ENCODE peak calls at places on chromosomes 12 and 14, in seven cellular contexts. One of them, this sample, is unnamed.

GRCh38 chr14:37698840-37699777 is 103.7 kb downstream of the TTC6 start:
- DNase-seq in NCI-H748 treated with DMSO at 0.1 percent for 48 hours: no peak
- DNase-seq in T follicular helper cell: no peak
- DNase-seq in breast epithelium: no peak
- DNase-seq in activated T-cell treated with anti-CD3 and anti-CD28 coated beads, Interleukin-2, amount 50 U/mL, for 4 hours: no peak
- DNase-seq in GM20000: no peak
- DNase-seq in Daoy: no peak
- DNase-seq in this sample: no peak

GRCh38 chr12:53505555-53506449 is 1.5 kb downstream of the NPFF start:
- DNase-seq in Daoy: peak; percentile 28
- DNase-seq in NCI-H748 treated with DMSO at 0.1 percent for 48 hours: no peak
- DNase-seq in GM20000: no peak
- DNase-seq in breast epithelium: no peak
- DNase-seq in activated T-cell treated with anti-CD3 and anti-CD28 coated beads, Interleukin-2, amount 50 U/mL, for 4 hours: no peak
- DNase-seq in T follicular helper cell: no peak
- DNase-seq in this sample: no peak

GRCh38 chr12:87155616-87156015 is 873.6 kb downstream of the C12orf50 start:
- DNase-seq in NCI-H748 treated with DMSO at 0.1 percent for 48 hours: no peak
- DNase-seq in activated T-cell treated with anti-CD3 and anti-CD28 coated beads, Interleukin-2, amount 50 U/mL, for 4 hours: no peak
- DNase-seq in GM20000: no peak
- DNase-seq in T follicular helper cell: no peak
- DNase-seq in Daoy: no peak
- DNase-seq in breast epithelium: no peak
- DNase-seq in this sample: no peak

GRCh38 chr12:1553987-1554982 is 40.1 kb downstream of the FBXL14 start:
- DNase-seq in breast epithelium: no peak
- DNase-seq in Daoy: no peak
- DNase-seq in NCI-H748 treated with DMSO at 0.1 percent for 48 hours: no peak
- DNase-seq in GM20000: peak; percentile 87
- DNase-seq in activated T-cell treated with anti-CD3 and anti-CD28 coated beads, Interleukin-2, amount 50 U/mL, for 4 hours: no peak
- DNase-seq in T follicular helper cell: no peak
- DNase-seq in this sample: no peak

GRCh38 chr12:49683604-49684309 is 23.4 kb downstream of the FMNL3 start:
- DNase-seq in Daoy: no peak
- DNase-seq in GM20000: no peak
- DNase-seq in breast epithelium: no peak
- DNase-seq in activated T-cell treated with anti-CD3 and anti-CD28 coated beads, Interleukin-2, amount 50 U/mL, for 4 hours: no peak
- DNase-seq in T follicular helper cell: no peak
- DNase-seq in NCI-H748 treated with DMSO at 0.1 percent for 48 hours: no peak
- DNase-seq in this sample: no peak

GRCh38 chr12:62933871-62934798 is 815 bp downstream of the PPM1H start:
- DNase-seq in Daoy: peak; percentile 61
- DNase-seq in GM20000: peak; percentile 73
- DNase-seq in T follicular helper cell: no peak
- DNase-seq in activated T-cell treated with anti-CD3 and anti-CD28 coated beads, Interleukin-2, amount 50 U/mL, for 4 hours: no peak
- DNase-seq in NCI-H748 treated with DMSO at 0.1 percent for 48 hours: peak; percentile 27
- DNase-seq in breast epithelium: no peak
- DNase-seq in this sample: no peak

GRCh38 chr12:53123578-53124351 is 20.5 kb downstream of the SOAT2 start:
- DNase-seq in GM20000: peak; percentile 21
- DNase-seq in T follicular helper cell: no peak
- DNase-seq in NCI-H748 treated with DMSO at 0.1 percent for 48 hours: no peak
- DNase-seq in Daoy: peak; percentile 51
- DNase-seq in breast epithelium: no peak
- DNase-seq in activated T-cell treated with anti-CD3 and anti-CD28 coated beads, Interleukin-2, amount 50 U/mL, for 4 hours: no peak
- DNase-seq in this sample: no peak

GRCh38 chr12:75834591-75834990 is 197.0 kb downstream of the PHLDA1 start:
- DNase-seq in Daoy: peak; percentile 22
- DNase-seq in NCI-H748 treated with DMSO at 0.1 percent for 48 hours: no peak
- DNase-seq in activated T-cell treated with anti-CD3 and anti-CD28 coated beads, Interleukin-2, amount 50 U/mL, for 4 hours: no peak
- DNase-seq in GM20000: no peak
- DNase-seq in breast epithelium: no peak
- DNase-seq in T follicular helper cell: no peak
- DNase-seq in this sample: no peak

GRCh38 chr12:5318874-5319273 is 113.0 kb upstream of the NTF3 start:
- DNase-seq in T follicular helper cell: no peak
- DNase-seq in GM20000: no peak
- DNase-seq in NCI-H748 treated with DMSO at 0.1 percent for 48 hours: no peak
- DNase-seq in activated T-cell treated with anti-CD3 and anti-CD28 coated beads, Interleukin-2, amount 50 U/mL, for 4 hours: no peak
- DNase-seq in Daoy: peak; percentile 81
- DNase-seq in breast epithelium: no peak
- DNase-seq in this sample: no peak

GRCh38 chr12:16606936-16607335 is 974 bp upstream of the LMO3 start:
- DNase-seq in GM20000: no peak
- DNase-seq in activated T-cell treated with anti-CD3 and anti-CD28 coated beads, Interleukin-2, amount 50 U/mL, for 4 hours: no peak
- DNase-seq in Daoy: no peak
- DNase-seq in NCI-H748 treated with DMSO at 0.1 percent for 48 hours: no peak
- DNase-seq in T follicular helper cell: no peak
- DNase-seq in breast epithelium: no peak
- DNase-seq in this sample: no peak

GRCh38 chr12:27864521-27864920 is 84.5 kb upstream of the MANSC4 start:
- DNase-seq in T follicular helper cell: no peak
- DNase-seq in breast epithelium: no peak
- DNase-seq in NCI-H748 treated with DMSO at 0.1 percent for 48 hours: no peak
- DNase-seq in activated T-cell treated with anti-CD3 and anti-CD28 coated beads, Interleukin-2, amount 50 U/mL, for 4 hours: no peak
- DNase-seq in GM20000: no peak
- DNase-seq in Daoy: peak; percentile 62
- DNase-seq in this sample: no peak

GRCh38 chr14:50762001-50762930 is 68.7 kb downstream of the NIN start:
- DNase-seq in T follicular helper cell: no peak
- DNase-seq in NCI-H748 treated with DMSO at 0.1 percent for 48 hours: no peak
- DNase-seq in activated T-cell treated with anti-CD3 and anti-CD28 coated beads, Interleukin-2, amount 50 U/mL, for 4 hours: no peak
- DNase-seq in GM20000: peak; percentile 62
- DNase-seq in Daoy: peak; percentile 82
- DNase-seq in breast epithelium: no peak
- DNase-seq in this sample: no peak

GRCh38 chr12:117882603-117883184 is 86.1 kb downstream of the KSR2 start:
- DNase-seq in breast epithelium: no peak
- DNase-seq in NCI-H748 treated with DMSO at 0.1 percent for 48 hours: no peak
- DNase-seq in GM20000: no peak
- DNase-seq in Daoy: no peak
- DNase-seq in T follicular helper cell: no peak
- DNase-seq in activated T-cell treated with anti-CD3 and anti-CD28 coated beads, Interleukin-2, amount 50 U/mL, for 4 hours: no peak
- DNase-seq in this sample: no peak

GRCh38 chr14:37397941-37398215 is 197.2 kb downstream of the FOXA1 start:
- DNase-seq in activated T-cell treated with anti-CD3 and anti-CD28 coated beads, Interleukin-2, amount 50 U/mL, for 4 hours: no peak
- DNase-seq in GM20000: no peak
- DNase-seq in T follicular helper cell: no peak
- DNase-seq in breast epithelium: no peak
- DNase-seq in Daoy: no peak
- DNase-seq in NCI-H748 treated with DMSO at 0.1 percent for 48 hours: no peak
- DNase-seq in this sample: no peak

GRCh38 chr14:92199763-92200162 is 78.0 kb downstream of the CPSF2 start:
- DNase-seq in activated T-cell treated with anti-CD3 and anti-CD28 coated beads, Interleukin-2, amount 50 U/mL, for 4 hours: no peak
- DNase-seq in T follicular helper cell: no peak
- DNase-seq in Daoy: no peak
- DNase-seq in breast epithelium: no peak
- DNase-seq in NCI-H748 treated with DMSO at 0.1 percent for 48 hours: no peak
- DNase-seq in GM20000: no peak
- DNase-seq in this sample: no peak